ENCODE peak calls at places on chromosomes 5 and 9, in seven cellular contexts. One of them, this sample, is unnamed.

GRCh38 chr9:123072407-123072995 is 39.0 kb downstream of the GPR21 start:
- DNase-seq in sigmoid colon: no peak
- DNase-seq in A549: no peak
- DNase-seq in upper lobe of left lung: no peak
- DNase-seq in ovary: no peak
- DNase-seq in K562: no peak
- DNase-seq in tibial nerve: no peak
- DNase-seq in this sample: no peak

GRCh38 chr9:134966697-134967546 is 49.2 kb upstream of the FCN1 start:
- DNase-seq in ovary: no peak
- DNase-seq in K562: no peak
- DNase-seq in sigmoid colon: peak; percentile 57
- DNase-seq in upper lobe of left lung: peak; percentile 17
- DNase-seq in tibial nerve: no peak
- DNase-seq in A549: no peak
- DNase-seq in this sample: no peak

GRCh38 chr5:174572591-174572990 is 151.8 kb upstream of the MSX2 start:
- DNase-seq in upper lobe of left lung: no peak
- DNase-seq in ovary: no peak
- DNase-seq in tibial nerve: no peak
- DNase-seq in sigmoid colon: no peak
- DNase-seq in K562: no peak
- DNase-seq in A549: no peak
- DNase-seq in this sample: no peak

GRCh38 chr5:133895979-133896378 is 72.4 kb downstream of the C5orf15 start:
- DNase-seq in sigmoid colon: no peak
- DNase-seq in ovary: no peak
- DNase-seq in upper lobe of left lung: no peak
- DNase-seq in tibial nerve: no peak
- DNase-seq in K562: no peak
- DNase-seq in A549: no peak
- DNase-seq in this sample: no peak

GRCh38 chr9:131627326-131627845 is 82.1 kb downstream of the PRRT1B start:
- DNase-seq in upper lobe of left lung: no peak
- DNase-seq in tibial nerve: no peak
- DNase-seq in sigmoid colon: no peak
- DNase-seq in K562: no peak
- DNase-seq in A549: no peak
- DNase-seq in ovary: no peak
- DNase-seq in this sample: no peak

GRCh38 chr5:60846298-60846697 is 2.2 kb upstream of the ELOVL7 start:
- DNase-seq in K562: no peak
- DNase-seq in ovary: no peak
- DNase-seq in tibial nerve: no peak
- DNase-seq in sigmoid colon: no peak
- DNase-seq in A549: no peak
- DNase-seq in upper lobe of left lung: no peak
- DNase-seq in this sample: no peak

GRCh38 chr5:122313001-122313402 is 965 bp downstream of the SNCAIP start:
- DNase-seq in sigmoid colon: no peak
- DNase-seq in K562: no peak
- DNase-seq in ovary: peak; percentile 39
- DNase-seq in A549: no peak
- DNase-seq in tibial nerve: peak; percentile 10
- DNase-seq in upper lobe of left lung: no peak
- DNase-seq in this sample: no peak

GRCh38 chr5:175603987-175604739 is 53.7 kb upstream of the HRH2 start:
- DNase-seq in A549: no peak
- DNase-seq in upper lobe of left lung: no peak
- DNase-seq in tibial nerve: no peak
- DNase-seq in K562: no peak
- DNase-seq in ovary: no peak
- DNase-seq in sigmoid colon: no peak
- DNase-seq in this sample: no peak

GRCh38 chr5:133891390-133891789 is 77.0 kb downstream of the C5orf15 start:
- DNase-seq in tibial nerve: no peak
- DNase-seq in A549: no peak
- DNase-seq in ovary: no peak
- DNase-seq in sigmoid colon: peak; percentile 34
- DNase-seq in upper lobe of left lung: no peak
- DNase-seq in K562: no peak
- DNase-seq in this sample: no peak

GRCh38 chr5:38018011-38018410 is 178.2 kb upstream of the GDNF start:
- DNase-seq in ovary: no peak
- DNase-seq in upper lobe of left lung: no peak
- DNase-seq in tibial nerve: no peak
- DNase-seq in sigmoid colon: no peak
- DNase-seq in A549: no peak
- DNase-seq in K562: no peak
- DNase-seq in this sample: no peak

GRCh38 chr5:61286446-61287132 is 45.5 kb upstream of the ZSWIM6 start:
- DNase-seq in tibial nerve: no peak
- DNase-seq in ovary: no peak
- DNase-seq in upper lobe of left lung: no peak
- DNase-seq in K562: no peak
- DNase-seq in sigmoid colon: no peak
- DNase-seq in A549: no peak
- DNase-seq in this sample: no peak

GRCh38 chr9:86253577-86253976 is 5.9 kb downstream of the C9orf153 start:
- DNase-seq in upper lobe of left lung: no peak
- DNase-seq in ovary: no peak
- DNase-seq in A549: no peak
- DNase-seq in K562: no peak
- DNase-seq in sigmoid colon: no peak
- DNase-seq in tibial nerve: no peak
- DNase-seq in this sample: no peak

GRCh38 chr5:33890633-33891032 is 1.2 kb downstream of the ADAMTS12 start:
- DNase-seq in sigmoid colon: no peak
- DNase-seq in upper lobe of left lung: no peak
- DNase-seq in tibial nerve: no peak
- DNase-seq in K562: no peak
- DNase-seq in A549: peak; percentile 31
- DNase-seq in ovary: no peak
- DNase-seq in this sample: no peak

GRCh38 chr5:6496636-6497035 is 48.0 kb downstream of the UBE2QL1 start:
- DNase-seq in A549: no peak
- DNase-seq in K562: no peak
- DNase-seq in upper lobe of left lung: no peak
- DNase-seq in ovary: no peak
- DNase-seq in tibial nerve: no peak
- DNase-seq in sigmoid colon: no peak
- DNase-seq in this sample: no peak

GRCh38 chr9:21788752-21789151 is 13.7 kb upstream of the MTAP start:
- DNase-seq in upper lobe of left lung: no peak
- DNase-seq in tibial nerve: no peak
- DNase-seq in ovary: no peak
- DNase-seq in K562: no peak
- DNase-seq in sigmoid colon: no peak
- DNase-seq in A549: no peak
- DNase-seq in this sample: no peak

GRCh38 chr9:3908731-3909130 is 382.9 kb upstream of the RFX3 start:
- DNase-seq in A549: no peak
- DNase-seq in upper lobe of left lung: no peak
- DNase-seq in sigmoid colon: no peak
- DNase-seq in K562: no peak
- DNase-seq in ovary: no peak
- DNase-seq in tibial nerve: peak; percentile 20
- DNase-seq in this sample: no peak

GRCh38 chr5:179182601-179183000 is 122.4 kb downstream of the ZNF354C start:
- DNase-seq in tibial nerve: no peak
- DNase-seq in upper lobe of left lung: no peak
- DNase-seq in sigmoid colon: no peak
- DNase-seq in K562: no peak
- DNase-seq in A549: no peak
- DNase-seq in ovary: no peak
- DNase-seq in this sample: no peak

GRCh38 chr5:159331099-159331973 is 1.0 kb upstream of the IL12B start:
- DNase-seq in sigmoid colon: peak; percentile 74
- DNase-seq in upper lobe of left lung: peak; percentile 77
- DNase-seq in tibial nerve: peak; percentile 66
- DNase-seq in ovary: peak; percentile 28
- DNase-seq in A549: peak; percentile 76
- DNase-seq in K562: peak; percentile 80
- DNase-seq in this sample: peak; percentile 68

DNA sequence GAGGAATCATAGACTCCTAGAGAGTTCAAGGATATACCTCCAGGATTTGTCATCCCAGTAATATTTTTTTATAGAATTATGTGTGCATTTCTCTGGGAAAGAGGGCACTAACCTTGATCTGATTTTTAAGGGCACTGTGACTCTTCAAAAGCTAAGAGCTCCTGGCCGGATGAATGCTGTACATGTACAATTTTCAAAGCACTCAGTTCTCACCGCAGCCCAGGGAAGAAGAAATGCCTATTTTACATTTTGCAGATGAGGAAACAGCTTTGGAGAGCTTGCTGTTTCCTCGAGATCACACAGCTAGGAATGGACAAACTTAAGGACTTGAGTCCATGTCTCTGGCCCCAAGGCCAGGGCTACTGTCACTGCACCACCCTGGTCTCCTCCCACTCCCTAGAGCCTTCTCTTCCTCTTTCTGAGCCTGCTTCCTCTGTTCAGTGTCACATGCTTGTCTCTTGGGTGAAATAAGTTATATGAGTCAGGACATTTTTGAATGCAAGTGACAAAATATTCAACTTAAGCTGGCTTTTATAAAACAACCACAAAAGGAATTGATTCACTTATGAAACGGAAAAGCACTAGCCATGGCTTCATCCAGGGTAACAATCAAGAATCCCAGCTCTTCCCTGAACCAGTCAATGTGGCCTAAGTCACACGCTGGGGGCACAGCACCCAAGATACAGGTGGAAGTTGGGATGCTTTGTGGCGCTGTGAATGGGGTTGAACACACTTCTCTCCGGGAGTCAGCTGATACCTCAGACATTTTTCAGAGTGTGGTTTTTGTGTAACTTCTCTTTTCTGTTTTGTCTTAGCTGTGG is 45.6 kb upstream of the TGFBR1 start:
- DNase-seq in upper lobe of left lung: peak; percentile 69
- DNase-seq in tibial nerve: peak; percentile 17
- DNase-seq in K562: peak; percentile 48
- DNase-seq in sigmoid colon: no peak
- DNase-seq in ovary: no peak
- DNase-seq in A549: no peak
- DNase-seq in this sample: no peak
- TF ChIP-seq POLR2A in upper lobe of left lung: peak; percentile 30
- TF ChIP-seq POLR2A in tibial nerve: no peak
- TF ChIP-seq POLR2A in K562: no peak
- TF ChIP-seq POLR2A in sigmoid colon: no peak
- TF ChIP-seq POLR2A in ovary: no peak
- TF ChIP-seq POLR2A in A549: no peak
- TF ChIP-seq POLR2A in this sample: no peak

GRCh38 chr5:8953911-8954310 is 592.0 kb downstream of the SEMA5A start:
- DNase-seq in ovary: no peak
- DNase-seq in tibial nerve: no peak
- DNase-seq in sigmoid colon: no peak
- DNase-seq in K562: no peak
- DNase-seq in A549: no peak
- DNase-seq in upper lobe of left lung: no peak
- DNase-seq in this sample: no peak
- TF ChIP-seq EP300 in ovary: no peak
- TF ChIP-seq EP300 in tibial nerve: no peak
- TF ChIP-seq EP300 in sigmoid colon: no peak
- TF ChIP-seq EP300 in K562: no peak
- TF ChIP-seq EP300 in A549: no peak
- TF ChIP-seq EP300 in upper lobe of left lung: no peak
- TF ChIP-seq EP300 in this sample: no peak

DNA sequence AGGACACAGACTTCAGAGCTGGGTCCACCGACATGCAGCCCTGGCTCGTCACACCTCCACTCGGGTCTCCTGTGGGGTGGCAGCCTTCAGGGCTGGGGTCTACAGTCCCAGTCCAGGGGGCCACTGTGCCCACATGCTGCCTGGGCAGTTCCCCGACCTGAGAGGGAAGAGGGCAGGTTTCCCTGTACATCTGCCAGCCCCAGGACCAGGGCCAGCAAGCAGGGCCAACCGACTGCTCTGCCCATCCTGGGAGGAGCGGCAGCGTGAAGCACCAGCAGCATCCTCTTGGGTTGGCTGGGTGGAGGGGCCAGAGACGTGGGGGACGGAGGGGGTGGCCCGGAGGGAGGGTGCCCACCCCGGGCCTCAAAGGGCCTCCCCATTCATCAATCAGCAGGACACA is 120.6 kb upstream of the SARDH start:
- DNase-seq in A549: no peak
- DNase-seq in sigmoid colon: no peak
- DNase-seq in upper lobe of left lung: no peak
- DNase-seq in tibial nerve: no peak
- DNase-seq in K562: no peak
- DNase-seq in ovary: no peak
- DNase-seq in this sample: no peak
- H3K4me3 ChIP-seq in A549: no peak overlapping the region
- H3K4me3 ChIP-seq in sigmoid colon: no peak overlapping the region
- H3K4me3 ChIP-seq in upper lobe of left lung: no peak overlapping the region
- H3K4me3 ChIP-seq in tibial nerve: no peak overlapping the region
- H3K4me3 ChIP-seq in K562: no peak overlapping the region
- H3K4me3 ChIP-seq in ovary: no peak overlapping the region
- H3K4me3 ChIP-seq in this sample: no peak overlapping the region

DNA sequence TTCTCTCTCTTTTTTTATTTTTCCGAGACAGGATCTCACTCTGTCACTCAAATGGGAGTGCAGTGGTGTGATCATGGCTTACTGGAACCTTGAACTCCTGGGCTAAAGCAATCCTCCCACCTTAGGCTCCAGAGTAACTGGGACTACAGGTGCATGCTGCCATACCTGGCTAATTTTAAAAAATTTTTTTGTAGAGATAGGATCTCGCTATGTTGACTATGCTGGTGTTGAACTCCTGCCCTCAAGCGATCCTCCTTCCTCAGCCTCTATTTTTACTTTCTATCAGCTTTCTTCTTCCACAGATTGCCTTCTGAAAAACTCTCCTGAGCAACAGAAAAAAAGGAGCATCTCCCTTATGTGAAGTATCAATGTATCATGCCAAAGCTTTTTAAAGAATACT is 14.1 kb upstream of the ERBIN start:
- DNase-seq in upper lobe of left lung: no peak
- DNase-seq in A549: no peak
- DNase-seq in ovary: no peak
- DNase-seq in sigmoid colon: no peak
- DNase-seq in K562: no peak
- DNase-seq in tibial nerve: no peak
- DNase-seq in this sample: no peak
- TF ChIP-seq POLR2A in upper lobe of left lung: no peak
- TF ChIP-seq POLR2A in A549: no peak
- TF ChIP-seq POLR2A in ovary: no peak
- TF ChIP-seq POLR2A in sigmoid colon: no peak
- TF ChIP-seq POLR2A in K562: no peak
- TF ChIP-seq POLR2A in tibial nerve: no peak
- TF ChIP-seq POLR2A in this sample: no peak

This sample was measured in stomach.